ENCODE peak calls at places on chromosomes 7 and 10, in nine cellular contexts. X is GM23248; E is fibroblast of pulmonary artery; Y is Kasumi-1; A is right lobe of liver; N is stimulated activated CD8-positive, alpha-beta memory T cell treated with anti-CD3 and anti-CD28 coated beads, Interleukin-4, amount 100 ng/mL, for 48 hours; R is SW480; T is astrocyte of the spinal cord; Z is brain microvascular endothelial cell. V is an unnamed sample.

GRCh38 chr7:131897016-131897789 is 340.8 kb upstream of the PODXL start:
- DNase-seq in X (peak; percentile 87), E (peak; percentile 44), T (peak; percentile 95), A (no peak), N (no peak), Y (no peak), R (no peak), Z (peak; percentile 32), V (no peak)

GRCh38 chr10:120514959-120515358 is 57.9 kb downstream of the PLPP4 start:
- DNase-seq in Y (no peak), R (no peak), A (no peak), N (no peak), T (no peak), Z (no peak), X (no peak), E (no peak), V (no peak)

GRCh38 chr7:3042301-3042700 is 1.4 kb downstream of the CARD11 start:
- DNase-seq in R (no peak), A (no peak), T (no peak), Y (no peak), E (no peak), Z (no peak), X (no peak), N (no peak), V (no peak)

GRCh38 chr10:128814024-128814423 is 653.0 kb upstream of the MGMT start:
- DNase-seq in E (no peak), X (no peak), A (no peak), Y (no peak), Z (no peak), T (no peak), R (no peak), N (no peak), V (no peak)

GRCh38 chr10:16545126-16545736 is 23.6 kb upstream of the C1QL3 start:
- DNase-seq in N (no peak), X (peak; percentile 57), Z (peak; percentile 24), R (peak; percentile 53), T (peak; percentile 16), A (no peak), Y (peak; percentile 63), E (peak; percentile 62), V (no peak)

GRCh38 chr7:28933874-28934265 is 24.3 kb downstream of the TRIL start:
- DNase-seq in N (no peak), T (no peak), R (no peak), Z (no peak), Y (no peak), X (no peak), A (no peak), E (no peak), V (no peak)

GRCh38 chr7:129851810-129852209 is 101.0 kb downstream of the UBE2H start:
- DNase-seq in R (no peak), X (no peak), N (no peak), T (no peak), Z (no peak), Y (no peak), A (no peak), E (no peak), V (no peak)

GRCh38 chr7:41425926-41426325 is 277.0 kb downstream of the INHBA start:
- DNase-seq in E (peak; percentile 67), X (peak; percentile 86), R (peak; percentile 29), A (no peak), N (no peak), T (peak; percentile 80), Y (no peak), Z (peak; percentile 63), V (no peak)

GRCh38 chr10:60138026-60138425 is 231.7 kb upstream of the CCDC6 start:
- DNase-seq in A (no peak), Z (no peak), R (no peak), T (no peak), Y (no peak), X (no peak), N (no peak), E (no peak), V (no peak)

GRCh38 chr7:125033506-125033905 is 103.9 kb upstream of the POT1 start:
- DNase-seq in Z (no peak), N (no peak), R (no peak), A (no peak), E (no peak), Y (no peak), T (no peak), X (no peak), V (no peak)

GRCh38 chr7:76997381-76998262 is 34.5 kb downstream of the SPDYE17 start:
- DNase-seq in R (no peak), N (no peak), T (no peak), X (no peak), Y (no peak), Z (no peak), E (no peak), A (no peak), V (no peak)

GRCh38 chr10:123241391-123242141 is 87.4 kb downstream of the BUB3 start:
- DNase-seq in X (no peak), N (peak; percentile 34), Y (peak; percentile 75), R (peak; percentile 6), A (no peak), Z (no peak), E (peak; percentile 7), T (no peak), V (peak; percentile 76)

GRCh38 chr10:23158370-23158769 is 33.7 kb upstream of the PTF1A start:
- DNase-seq in E (peak; percentile 73), R (peak; percentile 61), T (peak; percentile 55), Z (peak; percentile 47), A (no peak), X (peak; percentile 73), N (peak; percentile 56), Y (peak; percentile 82), V (peak; percentile 70)

GRCh38 chr7:16430133-16430532 is 8.8 kb upstream of the CRPPA start:
- DNase-seq in E (no peak), A (no peak), Z (no peak), Y (no peak), R (no peak), X (peak; percentile 46), N (no peak), T (no peak), V (no peak)

GRCh38 chr10:68721673-68721963 is 579 bp downstream of the CCAR1 start:
- DNase-seq in E (no peak), A (no peak), X (no peak), N (no peak), Z (no peak), T (no peak), R (no peak), Y (no peak), V (no peak)

GRCh38 chr10:79241990-79242619 is 105.2 kb upstream of the PPIF start:
- DNase-seq in N (peak; percentile 81), Z (no peak), A (peak; percentile 82), E (peak; percentile 43), R (no peak), X (peak; percentile 90), Y (peak; percentile 88), T (peak; percentile 45), V (peak; percentile 80)

GRCh38 chr7:150503155-150503554 is 11.5 kb upstream of the GIMAP7 start:
- DNase-seq in X (no peak), E (no peak), T (no peak), A (no peak), R (no peak), Z (no peak), N (no peak), Y (no peak), V (no peak)

GRCh38 chr7:29360633-29361625 is 166.4 kb downstream of the CHN2 start:
- DNase-seq in Y (no peak), N (no peak), Z (no peak), E (no peak), X (peak; percentile 56), R (no peak), T (no peak), A (no peak), V (no peak)

GRCh38 chr10:101291254-101292193 is 62.3 kb upstream of the LBX1 start:
- DNase-seq in Z (peak; percentile 12), T (peak; percentile 5), E (peak; percentile 22), Y (peak; percentile 72), X (peak; percentile 54), N (peak; percentile 76), R (peak; percentile 50), A (no peak), V (peak; percentile 78)

GRCh38 chr7:117682681-117683385 is 190.4 kb downstream of the CTTNBP2 start:
- DNase-seq in N (no peak), Z (no peak), E (peak; percentile 44), Y (no peak), R (no peak), X (peak; percentile 2), T (peak; percentile 13), A (no peak), V (no peak)

GRCh38 chr7:2099036-2099957 is 133.4 kb downstream of the MAD1L1 start:
- DNase-seq in A (no peak), E (no peak), T (peak; percentile 21), Y (peak; percentile 58), Z (no peak), N (peak; percentile 47), R (no peak), X (peak; percentile 88), V (no peak)